ENCODE peak calls at places on chromosomes 4 and X, in six cellular contexts. D is adrenal gland, Y is fibroblast of mammary gland, L is stromal cell of bone marrow, T is iris pigment epithelial cell, P is kidney tubule cell. B is an unnamed sample.

GRCh38 chr4:61505773-61506640 is 305.9 kb downstream of the ADGRL3 start:
- DNase-seq in T (no peak), P (no peak), D (no peak), L (no peak), Y (no peak), B (no peak)

GRCh38 chr4:179569549-179569948 is 2127.3 kb upstream of the AGA start:
- DNase-seq in Y (no peak), D (no peak), T (no peak), L (no peak), P (no peak), B (no peak)

GRCh38 chr4:39502034-39502658 is 25.1 kb downstream of the UGDH start:
- DNase-seq in Y (peak; percentile 88), L (peak; percentile 92), T (peak; percentile 82), P (peak; percentile 72), D (no peak), B (no peak)

GRCh38 chrX:70508296-70508911 is 63.8 kb downstream of the DLG3 start:
- DNase-seq in T (peak; percentile 21), P (peak; percentile 22), D (no peak), L (no peak), Y (peak; percentile 7), B (no peak)

GRCh38 chrX:103362504-103362903 is 6.2 kb downstream of the TCEAL9 start:
- DNase-seq in T (peak; percentile 65), Y (peak; percentile 38), D (no peak), L (no peak), P (peak; percentile 76), B (no peak)

GRCh38 chr4:123649644-123650356 is 253.2 kb downstream of the SPRY1 start:
- DNase-seq in T (peak; percentile 87), P (peak; percentile 67), D (no peak), Y (peak; percentile 60), L (peak; percentile 78), B (no peak)

GRCh38 chr4:24578364-24578763 is 6.0 kb downstream of the DHX15 start:
- DNase-seq in P (no peak), T (no peak), Y (no peak), L (no peak), D (no peak), B (peak; percentile 33)

GRCh38 chr4:158255727-158256324 is 45.5 kb downstream of the TMEM144 start:
- DNase-seq in Y (peak; percentile 68), P (peak; percentile 54), T (peak; percentile 61), L (peak; percentile 44), D (no peak), B (peak; percentile 74)

GRCh38 chr4:6925357-6925836 is 15.8 kb downstream of the TBC1D14 start:
- DNase-seq in Y (no peak), T (no peak), D (no peak), L (no peak), P (no peak), B (no peak)

GRCh38 chr4:108793413-108793812 is 30.6 kb upstream of the ETNPPL start:
- DNase-seq in P (peak; percentile 13), D (no peak), L (no peak), T (peak; percentile 6), Y (no peak), B (no peak)

GRCh38 chrX:108341947-108342346 is 96.3 kb downstream of the COL4A6 start:
- DNase-seq in L (no peak), Y (no peak), P (no peak), D (no peak), T (no peak), B (no peak)

GRCh38 chr4:174544496-174544895 is 22.2 kb upstream of the HPGD start:
- DNase-seq in D (no peak), T (no peak), L (no peak), P (no peak), Y (no peak), B (no peak)

GRCh38 chr4:139767168-139767567 is 101.5 kb downstream of the MGST2 start:
- DNase-seq in Y (no peak), T (peak; percentile 48), P (peak; percentile 84), D (no peak), L (no peak), B (no peak)

GRCh38 chr4:168551945-168552695 is 55.3 kb downstream of the PALLD start:
- DNase-seq in T (peak; percentile 24), P (peak; percentile 30), L (no peak), Y (peak; percentile 37), D (no peak), B (peak; percentile 14)

GRCh38 chr4:1596393-1596792 is 87.7 kb downstream of the FAM53A start:
- DNase-seq in Y (no peak), P (no peak), D (no peak), L (no peak), T (no peak), B (no peak)

GRCh38 chr4:76250962-76251361 is 559 bp upstream of the FAM47E start:
- DNase-seq in D (no peak), L (no peak), T (no peak), Y (no peak), P (no peak), B (no peak)

GRCh38 chrX:102604327-102604726 is 5.0 kb downstream of the ARMCX5 start:
- DNase-seq in P (no peak), L (no peak), Y (no peak), D (no peak), T (no peak), B (no peak)